ENCODE peak calls at places on chromosomes 3 and 15, in ten cellular contexts. G is WERI-Rb-1, C is coronary artery, O is uterus, T is tibial artery, E is transverse colon, W is HepG2, I is heart left ventricle, Z is H9, X is body of pancreas. V is an unnamed sample.

GRCh38 chr15:27847775-27848710 is 251.1 kb downstream of the OCA2 start:
- DNase-seq in G (no peak), C (peak), O (no peak), T (no peak), E (no peak), W (no peak), I (no peak), Z (no peak), X (no peak), V (no peak)

GRCh38 chr15:89822951-89823701 is 8.5 kb upstream of the ANPEP start:
- DNase-seq in G (no peak), C (no peak), O (no peak), T (peak), E (no peak), W (no peak), I (no peak), Z (peak), X (no peak), V (no peak)

GRCh38 chr15:85828026-85828597 is 33.4 kb upstream of the KLHL25 start:
- DNase-seq in G (no peak), C (no peak), O (no peak), T (no peak), E (no peak), W (no peak), I (no peak), Z (no peak), X (no peak), V (no peak)

GRCh38 chr3:31546152-31546551 is 13.4 kb downstream of the STT3B start:
- DNase-seq in G (no peak), C (no peak), O (no peak), T (no peak), E (no peak), W (no peak), I (no peak), Z (no peak), X (no peak), V (no peak)

GRCh38 chr15:80989518-80990478 is at the start of gene MESD:
- DNase-seq in G (peak), C (peak), O (peak), T (peak), E (peak), W (peak), I (peak), Z (peak), X (peak), V (peak)

GRCh38 chr3:112390783-112391641 is 58.1 kb downstream of the CD200 start:
- DNase-seq in G (no peak), C (no peak), O (peak), T (no peak), E (no peak), W (no peak), I (no peak), Z (peak), X (no peak), V (no peak)

GRCh38 chr3:13890377-13891016 is 10.6 kb upstream of the WNT7A start:
- DNase-seq in G (no peak), C (no peak), O (peak), T (no peak), E (no peak), W (no peak), I (no peak), Z (peak), X (no peak), V (no peak)

GRCh38 chr3:169104541-169104940 is 559.0 kb downstream of the MECOM start:
- DNase-seq in G (no peak), C (no peak), O (no peak), T (no peak), E (no peak), W (no peak), I (no peak), Z (no peak), X (no peak), V (no peak)

GRCh38 chr3:105394177-105394576 is 27.5 kb downstream of the ALCAM start:
- DNase-seq in G (no peak), C (no peak), O (no peak), T (no peak), E (no peak), W (no peak), I (no peak), Z (peak), X (no peak), V (no peak)

GRCh38 chr3:186493507-186493906 is 50.7 kb downstream of the CRYGS start:
- DNase-seq in G (no peak), C (no peak), O (no peak), T (no peak), E (no peak), W (no peak), I (no peak), Z (no peak), X (no peak), V (no peak)

GRCh38 chr3:114519415-114519814 is 225.6 kb downstream of the TIGIT start:
- DNase-seq in G (no peak), C (no peak), O (no peak), T (no peak), E (no peak), W (no peak), I (no peak), Z (peak), X (peak), V (no peak)

GRCh38 chr15:85318048-85318731 is 62.2 kb upstream of the AKAP13 start:
- DNase-seq in G (no peak), C (no peak), O (no peak), T (no peak), E (peak), W (no peak), I (no peak), Z (no peak), X (no peak), V (peak)

GRCh38 chr3:184290331-184290730 is 8.7 kb upstream of the PSMD2 start:
- DNase-seq in G (no peak), C (no peak), O (no peak), T (no peak), E (no peak), W (no peak), I (no peak), Z (peak), X (no peak), V (no peak)

GRCh38 chr15:74826372-74826819 is at the start of gene CPLX3:
- DNase-seq in G (no peak), C (no peak), O (no peak), T (no peak), E (peak), W (no peak), I (no peak), Z (peak), X (peak), V (no peak)

GRCh38 chr15:44738340-44738984 is 2.1 kb downstream of the TRIM69 start:
- DNase-seq in G (no peak), C (no peak), O (no peak), T (no peak), E (no peak), W (peak), I (no peak), Z (no peak), X (no peak), V (no peak)

GRCh38 chr15:38074029-38074428 is 139.6 kb downstream of the TMCO5A start:
- DNase-seq in G (no peak), C (no peak), O (no peak), T (no peak), E (no peak), W (no peak), I (no peak), Z (no peak), X (no peak), V (peak)

GRCh38 chr3:195584543-195584870 is 767 bp upstream of the APOD start:
- DNase-seq in G (no peak), C (no peak), O (no peak), T (no peak), E (no peak), W (no peak), I (no peak), Z (no peak), X (no peak), V (no peak)

GRCh38 chr3:138875754-138876664 is 41.3 kb upstream of the PIK3CB start:
- DNase-seq in G (no peak), C (no peak), O (no peak), T (no peak), E (no peak), W (no peak), I (no peak), Z (no peak), X (no peak), V (no peak)

GRCh38 chr3:45509038-45509767 is 85.3 kb upstream of the LIMD1 start:
- DNase-seq in G (peak), C (no peak), O (no peak), T (no peak), E (no peak), W (no peak), I (no peak), Z (peak), X (no peak), V (no peak)

GRCh38 chr3:122505676-122506075 is 9.1 kb downstream of the KPNA1 start:
- DNase-seq in G (no peak), C (no peak), O (no peak), T (no peak), E (no peak), W (no peak), I (no peak), Z (no peak), X (no peak), V (no peak)

GRCh38 chr15:29612701-29613100 is 209.6 kb downstream of the TJP1 start:
- DNase-seq in G (no peak), C (no peak), O (no peak), T (no peak), E (no peak), W (no peak), I (no peak), Z (no peak), X (no peak), V (no peak)

GRCh38 chr15:98446093-98446492 is 202.2 kb upstream of the IGF1R start:
- DNase-seq in G (no peak), C (no peak), O (no peak), T (no peak), E (no peak), W (no peak), I (no peak), Z (no peak), X (no peak), V (no peak)

GRCh38 chr3:151362798-151363197 is 21.8 kb downstream of the P2RY12 start:
- DNase-seq in G (no peak), C (no peak), O (no peak), T (no peak), E (no peak), W (no peak), I (no peak), Z (no peak), X (no peak), V (no peak)

GRCh38 chr15:60397772-60398445 is at the start of gene ANXA2:
- DNase-seq in G (no peak), C (peak), O (peak), T (peak), E (peak), W (no peak), I (peak), Z (peak), X (peak), V (peak)

GRCh38 chr15:62870216-62870615 is 172.3 kb upstream of the TPM1 start:
- DNase-seq in G (no peak), C (no peak), O (no peak), T (no peak), E (no peak), W (no peak), I (no peak), Z (no peak), X (no peak), V (no peak)

GRCh38 chr15:62868507-62868906 is 174.0 kb upstream of the TPM1 start:
- DNase-seq in G (no peak), C (no peak), O (no peak), T (no peak), E (no peak), W (no peak), I (no peak), Z (no peak), X (no peak), V (no peak)

GRCh38 chr15:62869116-62869515 is 173.4 kb upstream of the TPM1 start:
- DNase-seq in G (no peak), C (no peak), O (no peak), T (no peak), E (no peak), W (no peak), I (no peak), Z (no peak), X (no peak), V (no peak)

GRCh38 chr15:62866366-62866765 is 176.2 kb upstream of the TPM1 start:
- DNase-seq in G (no peak), C (no peak), O (no peak), T (no peak), E (no peak), W (no peak), I (no peak), Z (no peak), X (no peak), V (no peak)
- H3K27ac ChIP-seq in G (no peak), C (no peak), O (peak), T (no peak), E (peak), W (no peak), I (no peak), Z (no peak), X (no peak), V (no peak)

DNA sequence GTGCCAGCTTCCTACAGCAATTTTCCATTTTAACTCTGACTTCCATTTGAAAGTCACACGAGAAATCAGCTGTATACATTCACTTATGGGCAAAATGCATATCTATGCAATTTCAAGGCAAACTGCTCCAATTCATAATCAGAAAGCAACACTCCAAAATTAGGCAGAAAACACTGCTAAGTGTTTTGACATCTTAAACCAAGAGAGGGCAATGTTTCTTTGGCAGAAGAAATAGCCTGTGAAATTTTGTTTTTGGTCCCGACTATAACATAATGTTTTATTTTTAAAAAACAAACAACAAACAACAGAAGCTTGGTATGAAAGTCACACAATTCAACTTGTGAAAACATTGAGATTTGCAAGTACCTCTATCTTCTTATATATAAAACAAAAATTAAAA is 42.6 kb downstream of the GOLIM4 start:
- DNase-seq in G (no peak), C (no peak), O (no peak), T (no peak), E (no peak), W (no peak), I (no peak), Z (no peak), X (no peak), V (no peak)
- TF ChIP-seq CTCF in G (no peak), C (no peak), O (peak), T (peak), E (no peak), W (no peak), I (peak), Z (peak), X (peak), V (no peak)

GRCh38 chr3:183252973-183253363 is at the start of gene B3GNT5:
- DNase-seq in G (peak), C (no peak), O (peak), T (no peak), E (peak), W (no peak), I (peak), Z (peak), X (peak), V (peak)

GRCh38 chr3:183254816-183255730 is 2.0 kb downstream of the B3GNT5 start:
- DNase-seq in G (peak), C (no peak), O (no peak), T (no peak), E (no peak), W (no peak), I (no peak), Z (no peak), X (no peak), V (peak)

GRCh38 chr3:183253364-183253960 is 409 bp downstream of the B3GNT5 start:
- DNase-seq in G (peak), C (peak), O (peak), T (peak), E (peak), W (no peak), I (peak), Z (no peak), X (peak), V (peak)

GRCh38 chr3:183253961-183254815 is 1.1 kb downstream of the B3GNT5 start:
- DNase-seq in G (peak), C (no peak), O (peak), T (peak), E (peak), W (no peak), I (peak), Z (no peak), X (peak), V (peak)

DNA sequence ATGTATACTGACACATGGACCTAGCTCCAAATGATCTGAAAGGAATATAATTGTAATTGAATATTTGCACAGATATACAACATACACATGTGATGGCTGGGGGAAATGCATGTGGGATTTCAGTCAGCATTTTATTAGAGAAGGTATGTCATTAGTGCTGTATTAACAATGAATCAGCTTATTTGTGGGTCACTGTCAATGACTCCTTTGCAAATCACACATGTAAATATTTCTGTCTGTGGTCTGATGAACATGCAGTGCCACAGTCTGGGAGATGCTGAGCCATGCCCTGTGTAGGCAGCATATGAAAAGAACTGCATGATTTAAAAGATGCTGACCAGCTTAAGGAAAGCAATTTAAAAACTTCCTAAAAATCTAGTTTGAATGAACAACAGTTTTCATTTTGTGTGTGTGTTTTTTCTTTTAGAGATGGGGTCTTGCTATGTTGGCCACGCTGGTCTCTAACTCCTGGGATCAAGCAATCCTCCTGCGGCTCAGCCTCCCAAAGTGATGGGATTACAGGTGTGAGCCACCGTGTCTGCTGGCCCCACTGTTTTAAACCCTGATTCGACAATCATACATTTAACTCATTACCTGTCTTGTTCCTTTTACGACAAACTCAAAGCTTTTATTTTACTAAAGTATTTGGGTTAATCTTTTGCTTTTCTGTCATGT is 808 bp upstream of the B3GNT5 start:
- DNase-seq in G (no peak), C (no peak), O (no peak), T (no peak), E (no peak), W (no peak), I (no peak), Z (no peak), X (no peak), V (no peak)
- H3K27ac ChIP-seq in G (no peak), C (no peak), O (no peak), T (no peak), E (peak), W (no peak), I (peak), Z (no peak), X (peak), V (peak)

GRCh38 chr3:87006844-87007439 is 16.0 kb upstream of the VGLL3 start:
- DNase-seq in G (no peak), C (no peak), O (no peak), T (no peak), E (no peak), W (no peak), I (no peak), Z (no peak), X (no peak), V (no peak)
- TF ChIP-seq CTCF in G (peak), C (peak), O (no peak), T (no peak), E (no peak), W (peak), I (peak), Z (peak), X (no peak), V (no peak)